ENCODE peak calls at places on chromosome 15, in five cellular contexts. Z, X, Q, I and H are unnamed samples.

GRCh38 chr15:57922780-57923179 is 142.7 kb downstream of the ALDH1A2 start:
- DNase-seq in Z (no peak), X (no peak), Q (peak; percentile 67), I (no peak), H (no peak)

GRCh38 chr15:41161336-41161735 is 45.3 kb upstream of the INO80 start:
- DNase-seq in Z (no peak), X (no peak), Q (peak; percentile 30), I (no peak), H (no peak)

GRCh38 chr15:53586815-53587214 is 172.6 kb downstream of the WDR72 start:
- DNase-seq in Z (no peak), X (peak; percentile 23), Q (peak; percentile 3), I (no peak), H (peak; percentile 73)

GRCh38 chr15:71115567-71116351 is 488 bp downstream of the THSD4 start:
- DNase-seq in Z (peak; percentile 19), X (no peak), Q (peak; percentile 53), I (no peak), H (peak; percentile 83)

GRCh38 chr15:74857082-74857655 is 14.2 kb upstream of the ULK3 start:
- DNase-seq in Z (no peak), X (no peak), Q (no peak), I (no peak), H (no peak)

GRCh38 chr15:28998511-28998910 is 112.7 kb downstream of the APBA2 start:
- DNase-seq in Z (no peak), X (no peak), Q (peak; percentile 13), I (no peak), H (peak; percentile 22)

GRCh38 chr15:100202309-100202943 is 139.3 kb downstream of the ADAMTS17 start:
- DNase-seq in Z (no peak), X (no peak), Q (no peak), I (no peak), H (peak; percentile 8)

GRCh38 chr15:93088200-93088980 is 621 bp downstream of the RGMA start:
- DNase-seq in Z (no peak), X (no peak), Q (no peak), I (no peak), H (no peak)

GRCh38 chr15:85477730-85478129 is 97.3 kb downstream of the AKAP13 start:
- DNase-seq in Z (no peak), X (no peak), Q (peak; percentile 55), I (no peak), H (no peak)

GRCh38 chr15:29688981-29689723 is 133.1 kb downstream of the TJP1 start:
- DNase-seq in Z (no peak), X (no peak), Q (no peak), I (no peak), H (no peak)

GRCh38 chr15:40493089-40493840 is 22.5 kb downstream of the CHST14 start:
- DNase-seq in Z (no peak), X (peak; percentile 57), Q (no peak), I (no peak), H (no peak)

GRCh38 chr15:85019815-85020590 is 38.3 kb downstream of the PDE8A start:
- DNase-seq in Z (no peak), X (no peak), Q (no peak), I (no peak), H (no peak)

GRCh38 chr15:48643776-48644497 is 1.6 kb downstream of the FBN1 start:
- DNase-seq in Z (no peak), X (no peak), Q (no peak), I (no peak), H (no peak)

GRCh38 chr15:25734680-25735355 is 128.3 kb downstream of the ATP10A start:
- DNase-seq in Z (no peak), X (no peak), Q (no peak), I (no peak), H (no peak)

GRCh38 chr15:67201136-67201535 is 53.3 kb downstream of the AAGAB start:
- DNase-seq in Z (no peak), X (peak; percentile 17), Q (no peak), I (no peak), H (no peak)

GRCh38 chr15:27414168-27414870 is 443.3 kb downstream of the GABRG3 start:
- DNase-seq in Z (no peak), X (no peak), Q (no peak), I (no peak), H (no peak)

GRCh38 chr15:44500555-44500954 is 36.4 kb upstream of the EIF3J start:
- DNase-seq in Z (no peak), X (no peak), Q (no peak), I (no peak), H (no peak)

GRCh38 chr15:51623386-51623938 is 891 bp upstream of the DMXL2 start:
- DNase-seq in Z (no peak), X (peak; percentile 87), Q (peak; percentile 8), I (no peak), H (no peak)

GRCh38 chr15:64997911-64998310 is 8.2 kb upstream of the SPG21 start:
- DNase-seq in Z (no peak), X (no peak), Q (no peak), I (no peak), H (no peak)

GRCh38 chr15:91887321-91887720 is 33.8 kb downstream of the SLCO3A1 start:
- DNase-seq in Z (no peak), X (no peak), Q (no peak), I (no peak), H (no peak)

GRCh38 chr15:101003706-101004105 is 84.5 kb downstream of the LRRK1 start:
- DNase-seq in Z (no peak), X (no peak), Q (no peak), I (no peak), H (peak; percentile 35)

GRCh38 chr15:62173215-62173614 is 8.1 kb upstream of the C2CD4B start:
- DNase-seq in Z (no peak), X (peak; percentile 30), Q (peak; percentile 96), I (no peak), H (no peak)

GRCh38 chr15:53193149-53193548 is 403.0 kb upstream of the ONECUT1 start:
- DNase-seq in Z (no peak), X (peak; percentile 9), Q (peak; percentile 20), I (no peak), H (no peak)

GRCh38 chr15:55824857-55825613 is 82.1 kb upstream of the PRTG start:
- DNase-seq in Z (no peak), X (no peak), Q (no peak), I (no peak), H (no peak)

GRCh38 chr15:56411122-56411749 is 46.0 kb downstream of the TEX9 start:
- DNase-seq in Z (no peak), X (no peak), Q (peak; percentile 3), I (no peak), H (no peak)

GRCh38 chr15:40050788-40051615 is 12.0 kb upstream of the SRP14 start:
- DNase-seq in Z (no peak), X (no peak), Q (no peak), I (no peak), H (peak; percentile 69)

GRCh38 chr15:95511680-95512079 is 818.8 kb upstream of the NR2F2 start:
- DNase-seq in Z (no peak), X (no peak), Q (peak; percentile 44), I (peak; percentile 51), H (no peak)

GRCh38 chr15:35596261-35596660 is 50.3 kb upstream of the DPH6 start:
- DNase-seq in Z (no peak), X (no peak), Q (no peak), I (no peak), H (no peak)

GRCh38 chr15:93420050-93420452 is 331.0 kb upstream of the RGMA start:
- DNase-seq in Z (no peak), X (no peak), Q (no peak), I (no peak), H (no peak)

GRCh38 chr15:43370310-43370974 is 401 bp downstream of the ZSCAN29 start:
- DNase-seq in Z (peak; percentile 1), X (no peak), Q (peak; percentile 42), I (peak; percentile 13), H (peak; percentile 79)

GRCh38 chr15:73951591-73951990 is 25.3 kb downstream of the LOXL1 start:
- DNase-seq in Z (no peak), X (no peak), Q (no peak), I (no peak), H (peak; percentile 77)

GRCh38 chr15:88647362-88648105 is 8.7 kb downstream of the ISG20 start:
- DNase-seq in Z (no peak), X (no peak), Q (no peak), I (no peak), H (peak; percentile 74)

GRCh38 chr15:101449471-101450425 is 39.8 kb downstream of the PCSK6 start:
- DNase-seq in Z (no peak), X (no peak), Q (no peak), I (no peak), H (peak; percentile 70)

GRCh38 chr15:40255033-40255432 is 16.2 kb downstream of the PAK6 start:
- DNase-seq in Z (peak; percentile 2), X (no peak), Q (no peak), I (no peak), H (no peak)

GRCh38 chr15:90029024-90029423 is 27.9 kb downstream of the ZNF710 start:
- DNase-seq in Z (no peak), X (no peak), Q (no peak), I (no peak), H (no peak)

GRCh38 chr15:67331676-67332075 is 77.1 kb downstream of the IQCH start:
- DNase-seq in Z (no peak), X (no peak), Q (no peak), I (peak; percentile 18), H (no peak)

GRCh38 chr15:90002428-90002844 is 1.3 kb downstream of the ZNF710 start:
- DNase-seq in Z (peak; percentile 32), X (peak; percentile 42), Q (peak; percentile 30), I (no peak), H (no peak)

GRCh38 chr15:61654918-61655317 is 405.3 kb downstream of the VPS13C start:
- DNase-seq in Z (no peak), X (no peak), Q (no peak), I (no peak), H (peak; percentile 84)